ENCODE peak calls at places on chromosomes 7 and 10, in five cellular contexts. One of them, this sample, is unnamed.

GRCh38 chr10:76111404-76111803 is 680.0 kb downstream of the LRMDA start:
- DNase-seq in AG10803: no peak
- DNase-seq in epithelial cell of esophagus: no peak
- DNase-seq in foreskin fibroblast: no peak
- DNase-seq in cardiac fibroblast: no peak
- DNase-seq in this sample: no peak

GRCh38 chr7:27697861-27698430 is 35.3 kb upstream of the HIBADH start:
- DNase-seq in AG10803: no peak
- DNase-seq in epithelial cell of esophagus: peak; percentile 77
- DNase-seq in foreskin fibroblast: peak; percentile 59
- DNase-seq in cardiac fibroblast: peak; percentile 41
- DNase-seq in this sample: no peak

GRCh38 chr7:156238366-156239133 is 402.0 kb upstream of the RNF32 start:
- DNase-seq in AG10803: no peak
- DNase-seq in epithelial cell of esophagus: no peak
- DNase-seq in foreskin fibroblast: no peak
- DNase-seq in cardiac fibroblast: no peak
- DNase-seq in this sample: no peak

GRCh38 chr7:68729361-68729760 is 868.9 kb upstream of the AUTS2 start:
- DNase-seq in AG10803: no peak
- DNase-seq in epithelial cell of esophagus: no peak
- DNase-seq in foreskin fibroblast: no peak
- DNase-seq in cardiac fibroblast: no peak
- DNase-seq in this sample: no peak

GRCh38 chr7:74225400-74225799 is 15.6 kb downstream of the LAT2 start:
- DNase-seq in AG10803: no peak
- DNase-seq in epithelial cell of esophagus: no peak
- DNase-seq in foreskin fibroblast: no peak
- DNase-seq in cardiac fibroblast: no peak
- DNase-seq in this sample: no peak

GRCh38 chr10:96683065-96683464 is 37.2 kb downstream of the PIK3AP1 start:
- DNase-seq in AG10803: peak; percentile 94
- DNase-seq in epithelial cell of esophagus: no peak
- DNase-seq in foreskin fibroblast: peak; percentile 8
- DNase-seq in cardiac fibroblast: peak; percentile 25
- DNase-seq in this sample: peak; percentile 81

GRCh38 chr7:121544726-121545125 is 148.6 kb upstream of the FAM3C start:
- DNase-seq in AG10803: peak; percentile 92
- DNase-seq in epithelial cell of esophagus: peak; percentile 96
- DNase-seq in foreskin fibroblast: peak; percentile 90
- DNase-seq in cardiac fibroblast: peak; percentile 98
- DNase-seq in this sample: peak; percentile 84

GRCh38 chr7:34128762-34129161 is 223.4 kb downstream of the BMPER start:
- DNase-seq in AG10803: peak; percentile 78
- DNase-seq in epithelial cell of esophagus: no peak
- DNase-seq in foreskin fibroblast: peak; percentile 69
- DNase-seq in cardiac fibroblast: peak; percentile 87
- DNase-seq in this sample: peak; percentile 60

GRCh38 chr7:101754432-101755159 is 62.8 kb upstream of the CUX1 start:
- DNase-seq in AG10803: peak; percentile 20
- DNase-seq in epithelial cell of esophagus: peak; percentile 15
- DNase-seq in foreskin fibroblast: peak; percentile 70
- DNase-seq in cardiac fibroblast: peak; percentile 59
- DNase-seq in this sample: no peak

GRCh38 chr10:97892961-97893360 is 43.3 kb downstream of the GOLGA7B start:
- DNase-seq in AG10803: no peak
- DNase-seq in epithelial cell of esophagus: no peak
- DNase-seq in foreskin fibroblast: no peak
- DNase-seq in cardiac fibroblast: no peak
- DNase-seq in this sample: no peak
- H3K4me3 ChIP-seq in AG10803: no peak overlapping the region
- H3K4me3 ChIP-seq in epithelial cell of esophagus: no peak overlapping the region
- H3K4me3 ChIP-seq in foreskin fibroblast: no peak overlapping the region
- H3K4me3 ChIP-seq in cardiac fibroblast: no peak overlapping the region
- H3K4me3 ChIP-seq in this sample: no peak overlapping the region

GRCh38 chr10:29948971-29949370 is 110.4 kb downstream of the JCAD start:
- DNase-seq in AG10803: no peak
- DNase-seq in epithelial cell of esophagus: peak; percentile 92
- DNase-seq in foreskin fibroblast: no peak
- DNase-seq in cardiac fibroblast: no peak
- DNase-seq in this sample: no peak
- H3K4me3 ChIP-seq in AG10803: no peak overlapping the region
- H3K4me3 ChIP-seq in epithelial cell of esophagus: no peak overlapping the region
- H3K4me3 ChIP-seq in foreskin fibroblast: no peak overlapping the region
- H3K4me3 ChIP-seq in cardiac fibroblast: no peak overlapping the region
- H3K4me3 ChIP-seq in this sample: no peak overlapping the region

GRCh38 chr10:9535744-9536143 is 1481.3 kb downstream of the GATA3 start:
- DNase-seq in AG10803: no peak
- DNase-seq in epithelial cell of esophagus: no peak
- DNase-seq in foreskin fibroblast: no peak
- DNase-seq in cardiac fibroblast: no peak
- DNase-seq in this sample: no peak
- H3K4me3 ChIP-seq in AG10803: no peak overlapping the region
- H3K4me3 ChIP-seq in epithelial cell of esophagus: no peak overlapping the region
- H3K4me3 ChIP-seq in foreskin fibroblast: no peak overlapping the region
- H3K4me3 ChIP-seq in cardiac fibroblast: no peak overlapping the region
- H3K4me3 ChIP-seq in this sample: no peak overlapping the region

GRCh38 chr10:109924100-109924499 is 789 bp upstream of the XPNPEP1 start:
- DNase-seq in AG10803: no peak
- DNase-seq in epithelial cell of esophagus: no peak
- DNase-seq in foreskin fibroblast: no peak
- DNase-seq in cardiac fibroblast: no peak
- DNase-seq in this sample: no peak
- H3K4me3 ChIP-seq in AG10803: no peak overlapping the region
- H3K4me3 ChIP-seq in epithelial cell of esophagus: no peak overlapping the region
- H3K4me3 ChIP-seq in foreskin fibroblast: no peak overlapping the region
- H3K4me3 ChIP-seq in cardiac fibroblast: no peak overlapping the region
- H3K4me3 ChIP-seq in this sample: no peak overlapping the region

GRCh38 chr10:119651514-119652327 is 541 bp downstream of the BAG3 start:
- DNase-seq in AG10803: no peak
- DNase-seq in epithelial cell of esophagus: no peak
- DNase-seq in foreskin fibroblast: peak; percentile 27
- DNase-seq in cardiac fibroblast: no peak
- DNase-seq in this sample: no peak

GRCh38 chr10:119654540-119654939 is 3.4 kb downstream of the BAG3 start:
- DNase-seq in AG10803: no peak
- DNase-seq in epithelial cell of esophagus: peak; percentile 86
- DNase-seq in foreskin fibroblast: peak; percentile 44
- DNase-seq in cardiac fibroblast: no peak
- DNase-seq in this sample: no peak

GRCh38 chr10:119650692-119651513 is at the start of gene BAG3:
- DNase-seq in AG10803: peak; percentile 94
- DNase-seq in epithelial cell of esophagus: peak; percentile 88
- DNase-seq in foreskin fibroblast: peak; percentile 98
- DNase-seq in cardiac fibroblast: peak; percentile 96
- DNase-seq in this sample: peak; percentile 74

GRCh38 chr10:119653209-119653608 is 2.0 kb downstream of the BAG3 start:
- DNase-seq in AG10803: no peak
- DNase-seq in epithelial cell of esophagus: no peak
- DNase-seq in foreskin fibroblast: no peak
- DNase-seq in cardiac fibroblast: no peak
- DNase-seq in this sample: no peak

GRCh38 chr10:119652361-119652760 is 1.2 kb downstream of the BAG3 start:
- DNase-seq in AG10803: peak; percentile 72
- DNase-seq in epithelial cell of esophagus: peak; percentile 72
- DNase-seq in foreskin fibroblast: peak; percentile 79
- DNase-seq in cardiac fibroblast: peak; percentile 79
- DNase-seq in this sample: peak; percentile 48
- H3K4me3 ChIP-seq in AG10803: peak overlapping the region; percentile 91
- H3K4me3 ChIP-seq in epithelial cell of esophagus: peak overlapping the region; percentile 59
- H3K4me3 ChIP-seq in foreskin fibroblast: peak overlapping the region; percentile 94
- H3K4me3 ChIP-seq in cardiac fibroblast: peak overlapping the region; percentile 97
- H3K4me3 ChIP-seq in this sample: peak overlapping the region; percentile 79

GRCh38 chr7:131011437-131011752 is 277.4 kb upstream of the KLF14 start:
- DNase-seq in AG10803: no peak
- DNase-seq in epithelial cell of esophagus: no peak
- DNase-seq in foreskin fibroblast: no peak
- DNase-seq in cardiac fibroblast: no peak
- DNase-seq in this sample: no peak

GRCh38 chr7:131011976-131012375 is 278.0 kb upstream of the KLF14 start:
- DNase-seq in AG10803: peak; percentile 95
- DNase-seq in epithelial cell of esophagus: peak; percentile 74
- DNase-seq in foreskin fibroblast: peak; percentile 86
- DNase-seq in cardiac fibroblast: peak; percentile 90
- DNase-seq in this sample: peak; percentile 79

GRCh38 chr7:131010029-131010705 is 276.2 kb upstream of the KLF14 start:
- DNase-seq in AG10803: no peak
- DNase-seq in epithelial cell of esophagus: no peak
- DNase-seq in foreskin fibroblast: no peak
- DNase-seq in cardiac fibroblast: no peak
- DNase-seq in this sample: no peak

GRCh38 chr7:131012477-131013031 is 278.5 kb upstream of the KLF14 start:
- DNase-seq in AG10803: peak; percentile 76
- DNase-seq in epithelial cell of esophagus: peak; percentile 70
- DNase-seq in foreskin fibroblast: peak; percentile 55
- DNase-seq in cardiac fibroblast: no peak
- DNase-seq in this sample: no peak

GRCh38 chr7:131010714-131011436 is 276.9 kb upstream of the KLF14 start:
- DNase-seq in AG10803: peak; percentile 79
- DNase-seq in epithelial cell of esophagus: peak; percentile 57
- DNase-seq in foreskin fibroblast: peak; percentile 69
- DNase-seq in cardiac fibroblast: peak; percentile 44
- DNase-seq in this sample: no peak
- H3K4me3 ChIP-seq in AG10803: no peak overlapping the region
- H3K4me3 ChIP-seq in epithelial cell of esophagus: no peak overlapping the region
- H3K4me3 ChIP-seq in foreskin fibroblast: no peak overlapping the region
- H3K4me3 ChIP-seq in cardiac fibroblast: no peak overlapping the region
- H3K4me3 ChIP-seq in this sample: no peak overlapping the region

This sample was measured in AG09309.